ENCODE peak calls at places on chromosome 22, in four cellular contexts. S is aorta, D is RWPE1, K is right lobe of liver. W is an unnamed sample.
A peak's percentile ranks its signal among the peaks of the same experiment; 100 is the strongest.

GRCh38 chr22:47128216-47129215 is 366.1 kb downstream of the TBC1D22A start:
- DNase-seq in S (peak; percentile 23), D (no peak), K (no peak), W (no peak)

GRCh38 chr22:50305658-50306566 is 1.5 kb downstream of the PLXNB2 start:
- DNase-seq in S (peak; percentile 95), D (peak; percentile 94), K (peak; percentile 90), W (peak; percentile 99)

GRCh38 chr22:30869996-30870395 is 98.6 kb downstream of the MORC2 start:
- DNase-seq in S (no peak), D (no peak), K (no peak), W (no peak)

GRCh38 chr22:32018056-32018455 is 25.0 kb upstream of the SLC5A1 start:
- DNase-seq in S (no peak), D (no peak), K (no peak), W (no peak)

GRCh38 chr22:46047226-46047625 is 70.3 kb upstream of the WNT7B start:
- DNase-seq in S (no peak), D (no peak), K (peak; percentile 29), W (peak; percentile 19)

GRCh38 chr22:28410050-28410816 is 269.4 kb downstream of the TTC28 start:
- DNase-seq in S (no peak), D (no peak), K (no peak), W (no peak)

GRCh38 chr22:50276143-50276542 is 6.0 kb upstream of the MAPK11 start:
- DNase-seq in S (peak; percentile 81), D (no peak), K (peak; percentile 77), W (no peak)

GRCh38 chr22:18980829-18981228 is 44.7 kb upstream of the PRODH start:
- DNase-seq in S (no peak), D (no peak), K (no peak), W (no peak)

GRCh38 chr22:33923033-33923432 is 2.8 kb upstream of the LARGE1 start:
- DNase-seq in S (no peak), D (no peak), K (no peak), W (no peak)

GRCh38 chr22:27992294-27993165 is 73.5 kb upstream of the PITPNB start:
- DNase-seq in S (no peak), D (no peak), K (no peak), W (no peak)

GRCh38 chr22:19859861-19860510 is 5.3 kb upstream of the GNB1L start:
- DNase-seq in S (no peak), D (no peak), K (no peak), W (no peak)

GRCh38 chr22:44354288-44354687 is 41.5 kb upstream of the SHISAL1 start:
- DNase-seq in S (peak; percentile 24), D (no peak), K (no peak), W (peak; percentile 21)

GRCh38 chr22:44664149-44664548 is 37.9 kb upstream of the PRR5 start:
- DNase-seq in S (peak; percentile 90), D (no peak), K (peak; percentile 71), W (no peak)

GRCh38 chr22:48496226-48496845 is 1331.3 kb downstream of the BRD1 start:
- DNase-seq in S (peak; percentile 30), D (no peak), K (no peak), W (peak; percentile 48)

GRCh38 chr22:48500481-48501230 is 1327.0 kb downstream of the BRD1 start:
- DNase-seq in S (no peak), D (no peak), K (no peak), W (no peak)

GRCh38 chr22:48496987-48497650 is 1330.6 kb downstream of the BRD1 start:
- DNase-seq in S (peak; percentile 35), D (no peak), K (no peak), W (peak; percentile 38)

GRCh38 chr22:48499456-48500425 is 1327.9 kb downstream of the BRD1 start:
- DNase-seq in S (no peak), D (no peak), K (no peak), W (no peak)

DNA sequence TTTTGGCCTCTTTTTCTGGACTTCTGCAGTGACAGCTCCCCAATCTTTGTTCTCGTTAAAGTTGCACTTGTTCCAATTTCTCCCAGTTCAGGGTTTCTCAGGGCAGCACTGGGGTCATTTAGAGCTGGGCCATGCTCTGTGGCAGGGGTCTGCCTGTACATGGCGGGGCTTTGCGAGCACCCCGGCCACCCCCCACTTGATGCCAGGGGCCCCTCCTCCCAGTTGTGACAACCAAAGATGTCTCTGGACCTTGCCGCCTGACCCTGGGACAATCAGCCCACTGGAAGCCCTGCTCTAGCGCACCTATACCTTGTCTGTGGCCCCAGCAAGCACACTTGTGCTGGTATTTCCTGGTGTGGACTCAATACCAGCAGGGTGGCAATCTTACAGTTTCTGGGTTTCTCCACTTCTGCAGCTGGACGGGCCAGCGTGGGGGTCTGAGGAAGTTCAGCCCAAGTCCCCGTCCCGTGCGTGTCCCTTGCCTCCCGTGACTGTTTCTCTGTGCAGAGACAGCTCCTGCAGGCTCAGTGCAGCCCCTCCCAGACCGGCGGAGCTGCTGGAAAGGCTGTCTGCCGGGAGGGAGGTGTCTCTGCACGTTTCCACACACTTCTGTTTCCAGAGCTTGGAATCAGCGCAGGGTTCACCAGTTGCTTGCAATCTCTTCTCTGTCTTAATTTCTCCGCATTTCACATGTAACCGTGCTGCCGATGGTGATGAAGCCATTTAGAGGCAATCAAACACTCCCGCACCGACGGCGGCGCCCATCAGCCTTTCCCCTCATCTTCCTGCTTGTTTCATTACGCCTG is 1328.9 kb downstream of the BRD1 start:
- DNase-seq in S (peak; percentile 18), D (no peak), K (peak; percentile 9), W (no peak)
- H3K27ac ChIP-seq in S (no peak overlapping the region), D (no peak overlapping the region), K (no peak overlapping the region), W (no peak overlapping the region)

GRCh38 chr22:38018938-38019827 is 34.8 kb upstream of the SOX10 start:
- DNase-seq in S (no peak), D (no peak), K (no peak), W (no peak)

GRCh38 chr22:38017939-38018885 is 33.9 kb upstream of the SOX10 start:
- DNase-seq in S (no peak), D (no peak), K (no peak), W (no peak)

GRCh38 chr22:38016182-38017078 is 32.1 kb upstream of the SOX10 start:
- DNase-seq in S (no peak), D (no peak), K (no peak), W (no peak)

GRCh38 chr22:38014083-38014482 is 29.7 kb upstream of the SOX10 start:
- DNase-seq in S (no peak), D (no peak), K (no peak), W (no peak)

GRCh38 chr22:38017272-38017920 is 33.0 kb upstream of the SOX10 start:
- DNase-seq in S (peak; percentile 94), D (no peak), K (peak; percentile 76), W (no peak)
- H3K27ac ChIP-seq in S (no peak overlapping the region), D (no peak overlapping the region), K (no peak overlapping the region), W (no peak overlapping the region)

GRCh38 chr22:42412744-42413220 is 19.4 kb downstream of the NFAM1 start:
- DNase-seq in S (no peak), D (no peak), K (no peak), W (no peak)
- H3K27ac ChIP-seq in S (no peak overlapping the region), D (no peak overlapping the region), K (no peak overlapping the region), W (no peak overlapping the region)

GRCh38 chr22:29816128-29816527 is 21.9 kb downstream of the ASCC2 start:
- DNase-seq in S (no peak), D (no peak), K (peak; percentile 86), W (no peak)

GRCh38 chr22:29816980-29817379 is 21.1 kb downstream of the ASCC2 start:
- DNase-seq in S (no peak), D (no peak), K (no peak), W (no peak)

GRCh38 chr22:29817724-29818123 is 20.4 kb downstream of the ASCC2 start:
- DNase-seq in S (no peak), D (no peak), K (no peak), W (no peak)

GRCh38 chr22:29815580-29815979 is 22.5 kb downstream of the ASCC2 start:
- DNase-seq in S (no peak), D (no peak), K (no peak), W (no peak)

GRCh38 chr22:29816539-29816938 is 21.5 kb downstream of the ASCC2 start:
- DNase-seq in S (no peak), D (no peak), K (no peak), W (no peak)
- H3K27ac ChIP-seq in S (no peak overlapping the region), D (peak overlapping the region; percentile 75), K (peak overlapping the region; percentile 56), W (peak overlapping the region; percentile 21)

GRCh38 chr22:26479043-26479791 is 4.4 kb downstream of the HPS4 start:
- DNase-seq in S (no peak), D (no peak), K (no peak), W (no peak)

GRCh38 chr22:26479792-26480610 is 3.6 kb downstream of the HPS4 start:
- DNase-seq in S (no peak), D (no peak), K (no peak), W (no peak)

GRCh38 chr22:26476705-26477340 is 6.8 kb downstream of the HPS4 start:
- DNase-seq in S (no peak), D (no peak), K (no peak), W (no peak)

GRCh38 chr22:26474687-26475086 is 8.9 kb downstream of the HPS4 start:
- DNase-seq in S (no peak), D (no peak), K (no peak), W (no peak)

GRCh38 chr22:26477341-26477731 is 6.2 kb downstream of the HPS4 start:
- DNase-seq in S (no peak), D (no peak), K (no peak), W (no peak)
- H3K27ac ChIP-seq in S (no peak overlapping the region), D (no peak overlapping the region), K (no peak overlapping the region), W (peak overlapping the region; percentile 56)

DNA sequence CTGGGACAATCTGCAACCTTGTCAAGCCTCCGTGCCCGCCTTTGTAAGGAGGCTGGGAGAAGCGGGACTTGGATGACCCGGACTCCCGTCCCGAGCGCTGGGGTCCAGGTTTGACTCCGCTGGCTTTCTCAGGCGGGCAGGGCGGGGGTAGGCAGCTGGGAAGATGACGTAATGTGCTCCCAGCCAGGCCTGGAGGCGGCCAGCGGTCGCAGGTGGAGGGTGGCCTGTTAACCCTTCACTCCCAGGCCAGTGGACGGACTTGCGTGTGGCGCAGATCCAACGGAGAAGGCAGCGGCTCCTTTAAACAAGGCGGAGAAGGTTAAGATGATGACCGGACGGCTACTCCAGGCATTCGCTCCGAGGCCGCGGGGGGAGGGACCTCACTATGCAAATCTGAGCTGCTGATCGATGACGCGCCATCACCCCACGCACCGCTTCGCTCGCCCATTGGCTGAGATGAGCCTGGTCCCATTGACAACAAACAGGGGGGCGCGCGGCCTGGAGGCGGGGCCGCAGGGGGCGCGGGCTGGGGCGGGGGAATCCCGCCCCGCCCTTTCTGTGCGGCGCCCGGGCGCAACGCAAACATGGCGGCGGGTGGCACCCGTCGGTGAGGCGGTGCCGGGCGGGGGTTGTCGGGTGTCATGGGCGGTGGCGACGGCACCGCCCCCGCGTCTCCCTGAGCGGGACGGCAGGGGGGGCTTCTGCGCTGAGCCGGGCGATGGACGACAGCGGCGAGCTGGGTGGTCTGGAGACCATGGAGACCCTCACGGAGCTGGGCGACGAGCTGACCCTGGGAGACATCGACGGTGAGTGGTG is at the start of gene SREBF2:
- DNase-seq in S (peak; percentile 100), D (peak; percentile 96), K (peak; percentile 100), W (peak; percentile 100)
- H3K27ac ChIP-seq in S (no peak within 1 kb of the TSS), D (peak within 1 kb of the TSS; percentile 95), K (peak within 1 kb of the TSS; percentile 99), W (peak within 1 kb of the TSS; percentile 87)